ENCODE peak calls at places on chromosome 4, in five cellular contexts. One of them, this sample, is unnamed.

GRCh38 chr4:188613976-188614375 is 474.7 kb downstream of the TRIML1 start:
- DNase-seq in GM12878: no peak
- DNase-seq in SK-N-SH: no peak
- DNase-seq in HCT116: no peak
- DNase-seq in K562: no peak
- DNase-seq in this sample: no peak

GRCh38 chr4:185343726-185344581 is 51.8 kb downstream of the LRP2BP start:
- DNase-seq in SK-N-SH: peak; percentile 66
- DNase-seq in K562: no peak
- DNase-seq in GM12878: no peak
- DNase-seq in HCT116: no peak
- DNase-seq in this sample: no peak

GRCh38 chr4:78167510-78167909 is 110.4 kb downstream of the FRAS1 start:
- DNase-seq in K562: no peak
- DNase-seq in SK-N-SH: no peak
- DNase-seq in HCT116: no peak
- DNase-seq in GM12878: no peak
- DNase-seq in this sample: no peak

GRCh38 chr4:1218892-1219552 is 29.9 kb downstream of the CTBP1 start:
- DNase-seq in K562: no peak
- DNase-seq in HCT116: no peak
- DNase-seq in SK-N-SH: no peak
- DNase-seq in GM12878: peak; percentile 92
- DNase-seq in this sample: no peak

GRCh38 chr4:156596026-156596425 is 375.6 kb downstream of the PDGFC start:
- DNase-seq in GM12878: no peak
- DNase-seq in K562: no peak
- DNase-seq in HCT116: no peak
- DNase-seq in SK-N-SH: no peak
- DNase-seq in this sample: no peak

GRCh38 chr4:147174561-147174960 is 228.9 kb upstream of the TTC29 start:
- DNase-seq in GM12878: no peak
- DNase-seq in K562: no peak
- DNase-seq in SK-N-SH: no peak
- DNase-seq in HCT116: no peak
- DNase-seq in this sample: no peak

GRCh38 chr4:158079661-158080060 is 93.2 kb downstream of the GASK1B start:
- DNase-seq in SK-N-SH: no peak
- DNase-seq in HCT116: no peak
- DNase-seq in GM12878: no peak
- DNase-seq in K562: no peak
- DNase-seq in this sample: no peak

GRCh38 chr4:124337874-124338273 is 374.7 kb downstream of the ANKRD50 start:
- DNase-seq in SK-N-SH: peak; percentile 48
- DNase-seq in GM12878: no peak
- DNase-seq in HCT116: no peak
- DNase-seq in K562: peak; percentile 61
- DNase-seq in this sample: no peak

GRCh38 chr4:128707864-128708263 is 101.6 kb upstream of the JADE1 start:
- DNase-seq in SK-N-SH: no peak
- DNase-seq in K562: no peak
- DNase-seq in GM12878: no peak
- DNase-seq in HCT116: no peak
- DNase-seq in this sample: no peak

GRCh38 chr4:151691639-151692442 is 69.0 kb downstream of the GATB start:
- DNase-seq in GM12878: no peak
- DNase-seq in HCT116: no peak
- DNase-seq in K562: no peak
- DNase-seq in SK-N-SH: no peak
- DNase-seq in this sample: no peak

GRCh38 chr4:94274912-94275311 is 67.2 kb downstream of the SMARCAD1 start:
- DNase-seq in SK-N-SH: no peak
- DNase-seq in GM12878: no peak
- DNase-seq in K562: no peak
- DNase-seq in HCT116: no peak
- DNase-seq in this sample: no peak

GRCh38 chr4:169338246-169338645 is 67.5 kb upstream of the SH3RF1 start:
- DNase-seq in SK-N-SH: no peak
- DNase-seq in K562: no peak
- DNase-seq in HCT116: no peak
- DNase-seq in GM12878: no peak
- DNase-seq in this sample: no peak

GRCh38 chr4:147409350-147409749 is 71.5 kb upstream of the EDNRA start:
- DNase-seq in HCT116: no peak
- DNase-seq in SK-N-SH: no peak
- DNase-seq in K562: no peak
- DNase-seq in GM12878: no peak
- DNase-seq in this sample: peak; percentile 5

GRCh38 chr4:24473309-24473721 is 111.0 kb downstream of the DHX15 start:
- DNase-seq in K562: peak; percentile 20
- DNase-seq in SK-N-SH: peak; percentile 25
- DNase-seq in GM12878: no peak
- DNase-seq in HCT116: no peak
- DNase-seq in this sample: peak; percentile 51

GRCh38 chr4:82748176-82748575 is 50.4 kb downstream of the SCD5 start:
- DNase-seq in SK-N-SH: no peak
- DNase-seq in HCT116: no peak
- DNase-seq in GM12878: no peak
- DNase-seq in K562: no peak
- DNase-seq in this sample: no peak

GRCh38 chr4:54802336-54802735 is 144.6 kb downstream of the KIT start:
- DNase-seq in K562: no peak
- DNase-seq in HCT116: no peak
- DNase-seq in SK-N-SH: no peak
- DNase-seq in GM12878: no peak
- DNase-seq in this sample: no peak

GRCh38 chr4:38461342-38461741 is 202.7 kb upstream of the KLF3 start:
- DNase-seq in K562: no peak
- DNase-seq in GM12878: no peak
- DNase-seq in SK-N-SH: no peak
- DNase-seq in HCT116: no peak
- DNase-seq in this sample: peak; percentile 44

GRCh38 chr4:7472443-7473013 is 37.8 kb upstream of the PSAPL1 start:
- DNase-seq in GM12878: no peak
- DNase-seq in HCT116: no peak
- DNase-seq in SK-N-SH: no peak
- DNase-seq in K562: no peak
- DNase-seq in this sample: no peak

GRCh38 chr4:7473096-7473495 is 38.4 kb upstream of the PSAPL1 start:
- DNase-seq in SK-N-SH: no peak
- DNase-seq in HCT116: no peak
- DNase-seq in K562: no peak
- DNase-seq in GM12878: no peak
- DNase-seq in this sample: no peak

DNA sequence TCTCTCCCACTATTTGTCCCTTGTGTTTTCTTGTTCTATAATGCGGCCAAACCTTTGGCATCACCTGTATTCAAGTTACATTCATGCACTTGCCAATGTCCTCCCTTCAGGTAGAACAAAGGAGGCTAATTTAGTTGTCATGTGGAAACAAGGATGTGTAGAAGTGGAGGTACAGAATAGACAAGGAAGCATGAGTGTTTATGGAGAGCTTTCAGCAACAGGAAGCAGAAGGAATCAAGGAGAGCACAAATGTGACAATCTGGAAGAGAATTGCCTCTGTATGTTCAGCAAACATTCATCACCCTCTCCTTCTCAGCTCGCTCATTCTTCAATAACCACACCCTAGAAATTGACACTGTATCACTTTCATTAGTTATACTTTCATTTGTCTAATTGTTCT is 103.4 kb downstream of the SLC7A11 start:
- DNase-seq in HCT116: no peak
- DNase-seq in GM12878: no peak
- DNase-seq in SK-N-SH: no peak
- DNase-seq in K562: no peak
- DNase-seq in this sample: no peak
- TF ChIP-seq JUND in HCT116: no peak
- TF ChIP-seq JUND in GM12878: no peak
- TF ChIP-seq JUND in SK-N-SH: no peak
- TF ChIP-seq JUND in K562: no peak
- TF ChIP-seq JUND in this sample: no peak

GRCh38 chr4:75710246-75710645 is 14.1 kb upstream of the USO1 start:
- DNase-seq in SK-N-SH: no peak
- DNase-seq in K562: no peak
- DNase-seq in GM12878: no peak
- DNase-seq in HCT116: no peak
- DNase-seq in this sample: no peak
- TF ChIP-seq JUND in SK-N-SH: no peak
- TF ChIP-seq JUND in K562: no peak
- TF ChIP-seq JUND in GM12878: no peak
- TF ChIP-seq JUND in HCT116: no peak
- TF ChIP-seq JUND in this sample: no peak

DNA sequence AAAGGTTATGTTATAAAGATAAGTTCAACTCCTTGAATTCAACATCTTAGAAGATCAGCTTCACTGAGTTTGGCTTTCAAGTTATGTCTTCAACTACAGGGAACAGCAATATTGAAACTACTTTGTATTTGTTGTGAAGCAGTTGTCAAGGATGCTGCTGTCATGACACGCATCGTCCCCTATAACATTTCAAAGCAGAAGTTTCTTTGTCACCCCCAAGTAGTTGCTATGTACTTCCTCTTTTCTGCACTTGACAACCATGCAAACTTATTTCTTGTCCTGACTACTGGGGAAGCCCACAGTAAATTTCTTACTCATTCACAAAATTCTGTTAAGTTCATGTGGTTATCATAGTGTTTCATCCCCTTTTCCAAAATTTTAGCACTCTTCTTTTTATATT is 14.3 kb downstream of the ANTXR2 start:
- DNase-seq in K562: peak; percentile 63
- DNase-seq in GM12878: peak; percentile 89
- DNase-seq in SK-N-SH: no peak
- DNase-seq in HCT116: no peak
- DNase-seq in this sample: no peak
- TF ChIP-seq JUND in K562: no peak
- TF ChIP-seq JUND in GM12878: no peak
- TF ChIP-seq JUND in SK-N-SH: no peak
- TF ChIP-seq JUND in HCT116: no peak
- TF ChIP-seq JUND in this sample: no peak

GRCh38 chr4:40731792-40732245 is 17.9 kb upstream of the NSUN7 start:
- DNase-seq in K562: no peak
- DNase-seq in HCT116: no peak
- DNase-seq in SK-N-SH: peak; percentile 28
- DNase-seq in GM12878: no peak
- DNase-seq in this sample: no peak
- TF ChIP-seq JUND in K562: no peak
- TF ChIP-seq JUND in HCT116: no peak
- TF ChIP-seq JUND in SK-N-SH: no peak
- TF ChIP-seq JUND in GM12878: no peak
- TF ChIP-seq JUND in this sample: no peak

GRCh38 chr4:153651041-153651960 is 32.8 kb upstream of the TLR2 start:
- DNase-seq in GM12878: no peak
- DNase-seq in HCT116: no peak
- DNase-seq in SK-N-SH: no peak
- DNase-seq in K562: no peak
- DNase-seq in this sample: no peak
- TF ChIP-seq JUND in GM12878: no peak
- TF ChIP-seq JUND in HCT116: no peak
- TF ChIP-seq JUND in SK-N-SH: no peak
- TF ChIP-seq JUND in K562: no peak
- TF ChIP-seq JUND in this sample: no peak